ENCODE peak calls at places on chromosomes 1 and 21, in nine cellular contexts. L is caudate nucleus; Z is A549; W is H54; E is activated CD4-positive, alpha-beta T cell treated with anti-CD3 and anti-CD28 coated beads, Interleukin-2, amount 10 ng/mL, durations not matched to agents 7 days and 5 days; V is left lung; Y is HuH-7.5; A is iris pigment epithelial cell; F is NCI-H2081. I is an unnamed sample.

GRCh38 chr1:41882068-41882477 is 36.6 kb downstream of the HIVEP3 start:
- DNase-seq in L (no peak), Z (no peak), W (no peak), E (no peak), V (no peak), Y (no peak), A (no peak), F (peak), I (no peak)

GRCh38 chr1:17429183-17429582 is 10.3 kb downstream of the RCC2 start:
- DNase-seq in L (no peak), Z (no peak), W (no peak), E (no peak), V (no peak), Y (no peak), A (no peak), F (no peak), I (no peak)

GRCh38 chr21:34017127-34017961 is 56.0 kb upstream of the MRPS6 start:
- DNase-seq in L (no peak), Z (no peak), W (no peak), E (no peak), V (no peak), Y (no peak), A (peak), F (no peak), I (no peak)

GRCh38 chr1:47713333-47713953 is 275.6 kb downstream of the FOXD2 start:
- DNase-seq in L (no peak), Z (no peak), W (no peak), E (no peak), V (no peak), Y (no peak), A (no peak), F (no peak), I (no peak)

GRCh38 chr1:7620196-7620595 is 150.9 kb upstream of the VAMP3 start:
- DNase-seq in L (no peak), Z (no peak), W (no peak), E (no peak), V (no peak), Y (no peak), A (no peak), F (no peak), I (no peak)

GRCh38 chr1:167420510-167420909 is 97.8 kb downstream of the CD247 start:
- DNase-seq in L (no peak), Z (no peak), W (no peak), E (no peak), V (no peak), Y (no peak), A (peak), F (no peak), I (no peak)

GRCh38 chr21:21018841-21019240 is 20.6 kb downstream of the NCAM2 start:
- DNase-seq in L (peak), Z (no peak), W (no peak), E (no peak), V (no peak), Y (no peak), A (no peak), F (no peak), I (no peak)

GRCh38 chr1:217471403-217471802 is 159.5 kb downstream of the GPATCH2 start:
- DNase-seq in L (no peak), Z (no peak), W (no peak), E (no peak), V (no peak), Y (no peak), A (no peak), F (no peak), I (no peak)

GRCh38 chr1:10917513-10918454 is 94.7 kb upstream of the TARDBP start:
- DNase-seq in L (no peak), Z (no peak), W (no peak), E (peak), V (no peak), Y (no peak), A (no peak), F (no peak), I (no peak)

GRCh38 chr1:226404904-226405222 is 3.0 kb downstream of the PARP1 start:
- DNase-seq in L (no peak), Z (no peak), W (no peak), E (no peak), V (no peak), Y (no peak), A (no peak), F (no peak), I (no peak)

GRCh38 chr21:34846601-34847112 is 177.9 kb downstream of the CLIC6 start:
- DNase-seq in L (no peak), Z (peak), W (no peak), E (no peak), V (no peak), Y (no peak), A (peak), F (no peak), I (peak)

GRCh38 chr21:41168391-41169257 is 664 bp downstream of the BACE2 start:
- DNase-seq in L (no peak), Z (peak), W (peak), E (peak), V (peak), Y (no peak), A (peak), F (no peak), I (no peak)

GRCh38 chr1:1788646-1789431 is 10.6 kb upstream of the NADK start:
- DNase-seq in L (no peak), Z (peak), W (no peak), E (peak), V (no peak), Y (no peak), A (peak), F (no peak), I (peak)

GRCh38 chr21:16420086-16420724 is 690.4 kb downstream of the USP25 start:
- DNase-seq in L (no peak), Z (no peak), W (no peak), E (no peak), V (no peak), Y (peak), A (peak), F (peak), I (no peak)

GRCh38 chr1:228782662-228783414 is 47.6 kb downstream of the RHOU start:
- DNase-seq in L (no peak), Z (peak), W (peak), E (no peak), V (no peak), Y (peak), A (peak), F (no peak), I (no peak)

GRCh38 chr1:70090875-70091274 is 114.5 kb downstream of the LRRC40 start:
- DNase-seq in L (no peak), Z (no peak), W (peak), E (no peak), V (no peak), Y (no peak), A (peak), F (no peak), I (no peak)

GRCh38 chr1:154784924-154785531 is 85.1 kb downstream of the KCNN3 start:
- DNase-seq in L (no peak), Z (no peak), W (no peak), E (peak), V (no peak), Y (peak), A (no peak), F (no peak), I (no peak)

GRCh38 chr1:16391408-16391807 is 24.4 kb downstream of the SZRD1 start:
- DNase-seq in L (no peak), Z (no peak), W (no peak), E (no peak), V (no peak), Y (no peak), A (no peak), F (no peak), I (no peak)

GRCh38 chr21:14383596-14384210 is 757 bp upstream of the HSPA13 start:
- DNase-seq in L (no peak), Z (no peak), W (no peak), E (no peak), V (no peak), Y (no peak), A (peak), F (no peak), I (no peak)

GRCh38 chr1:163071381-163072255 is 2.5 kb downstream of the RGS4 start:
- DNase-seq in L (peak), Z (peak), W (peak), E (peak), V (no peak), Y (peak), A (peak), F (peak), I (no peak)

GRCh38 chr1:87594736-87595383 is 266.2 kb downstream of the LMO4 start:
- DNase-seq in L (no peak), Z (no peak), W (no peak), E (no peak), V (no peak), Y (no peak), A (peak), F (no peak), I (no peak)

GRCh38 chr1:246607466-246607865 is 41.2 kb downstream of the CNST start:
- DNase-seq in L (no peak), Z (no peak), W (no peak), E (no peak), V (peak), Y (no peak), A (no peak), F (no peak), I (no peak)

GRCh38 chr1:115051850-115052249 is 22.2 kb downstream of the TSHB start:
- DNase-seq in L (no peak), Z (no peak), W (no peak), E (no peak), V (no peak), Y (no peak), A (no peak), F (no peak), I (no peak)

GRCh38 chr1:57017717-57018116 is 51.9 kb upstream of the C8B start:
- DNase-seq in L (no peak), Z (peak), W (peak), E (no peak), V (no peak), Y (peak), A (no peak), F (no peak), I (no peak)

GRCh38 chr1:203282720-203283542 is 22.4 kb upstream of the BTG2 start:
- DNase-seq in L (no peak), Z (no peak), W (no peak), E (no peak), V (no peak), Y (no peak), A (no peak), F (no peak), I (peak)

GRCh38 chr1:115330480-115331013 is 7.5 kb downstream of the NGF start:
- DNase-seq in L (no peak), Z (no peak), W (no peak), E (no peak), V (no peak), Y (no peak), A (peak), F (no peak), I (no peak)

GRCh38 chr1:160284220-160284781 is 632 bp downstream of the PEX19 start:
- DNase-seq in L (no peak), Z (peak), W (peak), E (peak), V (peak), Y (peak), A (peak), F (no peak), I (no peak)

GRCh38 chr1:155888481-155888880 is 22.7 kb downstream of the RIT1 start:
- DNase-seq in L (no peak), Z (no peak), W (no peak), E (no peak), V (no peak), Y (no peak), A (peak), F (no peak), I (no peak)

GRCh38 chr21:38769253-38769780 is 36.4 kb upstream of the ETS2 start:
- DNase-seq in L (no peak), Z (no peak), W (no peak), E (no peak), V (no peak), Y (no peak), A (peak), F (no peak), I (no peak)

GRCh38 chr1:50942334-50942733 is 17.7 kb downstream of the FAF1 start:
- DNase-seq in L (no peak), Z (no peak), W (no peak), E (no peak), V (no peak), Y (no peak), A (no peak), F (no peak), I (no peak)

GRCh38 chr1:92990828-92991227 is 29.6 kb upstream of the DIPK1A start:
- DNase-seq in L (no peak), Z (no peak), W (no peak), E (peak), V (no peak), Y (no peak), A (no peak), F (no peak), I (no peak)

GRCh38 chr1:23273450-23274133 is 56.3 kb upstream of the HTR1D start:
- DNase-seq in L (no peak), Z (peak), W (peak), E (no peak), V (no peak), Y (no peak), A (peak), F (no peak), I (peak)

GRCh38 chr1:177282976-177283375 is 112.2 kb downstream of the BRINP2 start:
- DNase-seq in L (no peak), Z (no peak), W (no peak), E (no peak), V (no peak), Y (no peak), A (no peak), F (no peak), I (no peak)

GRCh38 chr1:204493882-204494280 is 724 bp downstream of the PIK3C2B start:
- DNase-seq in L (no peak), Z (peak), W (peak), E (peak), V (peak), Y (peak), A (peak), F (peak), I (no peak)